ENCODE peak calls at places on chromosomes 16 and 17, in eight cellular contexts. V, B, D, R, H, P, L and Z are unnamed samples.

GRCh38 chr17:8006836-8007680 is 4.6 kb downstream of the GUCY2D start:
- DNase-seq in D (no peak), P (no peak), V (no peak), R (no peak), B (no peak), L (no peak), H (no peak), Z (no peak)

GRCh38 chr17:32191306-32191705 is 49.0 kb downstream of the RHOT1 start:
- DNase-seq in H (no peak), B (no peak), P (no peak), V (no peak), R (no peak), L (peak; percentile 74), D (no peak), Z (no peak)

GRCh38 chr16:70523013-70523620 is at the start of gene COG4:
- DNase-seq in D (peak; percentile 53), B (peak; percentile 85), H (peak; percentile 32), L (peak; percentile 95), P (peak; percentile 86), V (peak; percentile 21), R (peak; percentile 77), Z (peak; percentile 87)

GRCh38 chr16:57196276-57196675 is 10.1 kb downstream of the RSPRY1 start:
- DNase-seq in B (no peak), L (no peak), R (no peak), H (no peak), P (no peak), V (no peak), D (no peak), Z (no peak)

GRCh38 chr16:68062910-68063393 is 22.2 kb upstream of the NFATC3 start:
- DNase-seq in D (no peak), R (no peak), B (no peak), V (no peak), P (no peak), L (no peak), H (no peak), Z (no peak)

GRCh38 chr16:57000271-57001025 is 11.1 kb downstream of the NLRC5 start:
- DNase-seq in R (no peak), V (peak; percentile 77), B (peak; percentile 77), D (no peak), H (peak; percentile 85), L (peak; percentile 58), P (peak; percentile 49), Z (peak; percentile 85)

GRCh38 chr16:47136101-47136820 is 7.5 kb downstream of the NETO2 start:
- DNase-seq in P (no peak), D (peak; percentile 42), V (no peak), L (no peak), B (no peak), H (no peak), R (no peak), Z (peak; percentile 21)

GRCh38 chr17:48954300-48954755 is 9.7 kb upstream of the SNF8 start:
- DNase-seq in H (no peak), L (peak; percentile 60), V (no peak), D (no peak), B (no peak), P (no peak), R (no peak), Z (peak; percentile 77)

GRCh38 chr16:67030221-67030962 is 1.4 kb downstream of the CBFB start:
- DNase-seq in V (no peak), D (no peak), P (no peak), B (no peak), L (no peak), R (no peak), H (no peak), Z (no peak)

GRCh38 chr16:81593481-81593880 is 148.9 kb downstream of the CMIP start:
- DNase-seq in B (no peak), V (no peak), P (no peak), H (no peak), R (no peak), L (no peak), D (no peak), Z (no peak)

GRCh38 chr16:799948-800833 is at the start of gene GNG13:
- DNase-seq in R (no peak), P (no peak), H (no peak), D (no peak), L (no peak), B (no peak), V (no peak), Z (no peak)

GRCh38 chr16:17177968-17178880 is 292.5 kb downstream of the XYLT1 start:
- DNase-seq in P (no peak), H (no peak), L (no peak), V (no peak), R (no peak), D (no peak), B (no peak), Z (peak; percentile 81)

GRCh38 chr17:9576521-9577401 is at the start of gene CFAP52:
- DNase-seq in B (peak; percentile 71), L (peak; percentile 91), R (peak; percentile 62), P (peak; percentile 78), D (peak; percentile 54), H (no peak), V (no peak), Z (peak; percentile 78)

GRCh38 chr16:64153718-64154117 is 968.1 kb downstream of the CDH11 start:
- DNase-seq in D (no peak), H (no peak), V (peak; percentile 23), B (no peak), P (no peak), R (no peak), L (peak; percentile 62), Z (peak; percentile 18)

GRCh38 chr16:53780051-53780450 is 76.1 kb downstream of the FTO start:
- DNase-seq in P (peak; percentile 36), H (no peak), D (no peak), V (no peak), R (peak; percentile 75), B (no peak), L (no peak), Z (no peak)

GRCh38 chr17:27224526-27225315 is 69.2 kb upstream of the WSB1 start:
- DNase-seq in V (no peak), R (no peak), P (no peak), L (no peak), H (no peak), B (no peak), D (no peak), Z (peak; percentile 33)

GRCh38 chr17:64393000-64393402 is 2.3 kb upstream of the PECAM1 start:
- DNase-seq in V (no peak), D (no peak), L (no peak), B (no peak), P (no peak), H (no peak), R (no peak), Z (no peak)

GRCh38 chr16:50166511-50167500 is 13.7 kb downstream of the TENT4B start:
- DNase-seq in H (no peak), L (no peak), P (no peak), R (no peak), V (peak; percentile 19), D (no peak), B (no peak), Z (peak; percentile 55)

GRCh38 chr16:2962334-2963073 is 1.6 kb upstream of the KREMEN2 start:
- DNase-seq in H (no peak), P (no peak), L (no peak), R (no peak), V (no peak), D (no peak), B (no peak), Z (no peak)
- H3K4me3 ChIP-seq in H (no peak overlapping the region), P (no peak overlapping the region), L (no peak overlapping the region), R (no peak overlapping the region), V (no peak overlapping the region), D (no peak overlapping the region), B (no peak overlapping the region), Z (no peak overlapping the region)

DNA sequence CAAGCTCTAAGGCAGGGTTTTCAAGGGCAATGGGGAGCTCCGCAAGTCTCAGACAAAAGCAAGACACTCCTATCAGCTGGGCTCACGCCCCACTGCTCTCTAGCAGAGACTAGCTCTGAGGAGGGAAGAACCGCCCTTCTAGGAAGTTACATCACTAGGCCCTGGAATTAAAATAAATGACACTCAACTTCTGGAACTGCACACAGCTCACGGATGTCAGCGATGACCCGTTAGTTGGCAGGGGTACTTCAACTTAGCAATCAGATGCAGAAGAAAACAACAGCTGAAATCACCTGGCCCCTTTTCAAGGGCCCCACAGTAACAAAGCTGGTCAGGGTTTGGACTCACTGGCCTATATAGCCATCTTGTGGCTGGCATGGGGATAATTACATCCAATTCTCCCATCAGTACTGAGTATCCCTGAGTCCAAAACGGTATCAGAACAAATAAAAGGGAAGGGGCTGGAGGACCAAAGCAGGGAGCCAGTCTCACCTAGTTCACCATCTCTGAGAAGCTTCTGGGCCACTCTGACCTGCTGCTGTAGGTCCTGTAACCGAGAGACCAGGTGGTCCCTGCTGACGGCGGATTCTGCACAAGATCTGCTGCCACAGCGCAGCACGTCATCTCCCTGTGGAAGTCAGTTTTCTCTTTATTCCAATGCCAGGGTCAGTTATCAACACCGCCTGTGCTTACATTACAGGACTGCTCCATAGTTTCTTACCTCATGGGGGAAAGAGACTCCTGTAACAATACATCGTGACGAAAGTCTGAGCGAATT is 22.2 kb downstream of the SERPINF1 start:
- DNase-seq in R (peak; percentile 68), B (peak; percentile 97), P (peak; percentile 77), L (peak; percentile 82), D (peak; percentile 84), V (no peak), H (peak; percentile 70), Z (peak; percentile 94)
- H3K4me3 ChIP-seq in R (no peak overlapping the region), B (peak overlapping the region; percentile 23), P (no peak overlapping the region), L (peak overlapping the region; percentile 62), D (no peak overlapping the region), V (no peak overlapping the region), H (no peak overlapping the region), Z (no peak overlapping the region)

GRCh38 chr17:81341347-81342061 is 46.4 kb upstream of the SLC38A10 start:
- DNase-seq in H (no peak), R (no peak), P (no peak), L (no peak), V (no peak), D (no peak), B (peak; percentile 20), Z (no peak)
- H3K4me3 ChIP-seq in H (no peak overlapping the region), R (peak overlapping the region; percentile 83), P (peak overlapping the region; percentile 2), L (peak overlapping the region; percentile 88), V (no peak overlapping the region), D (peak overlapping the region; percentile 96), B (peak overlapping the region; percentile 69), Z (peak overlapping the region; percentile 95)

DNA sequence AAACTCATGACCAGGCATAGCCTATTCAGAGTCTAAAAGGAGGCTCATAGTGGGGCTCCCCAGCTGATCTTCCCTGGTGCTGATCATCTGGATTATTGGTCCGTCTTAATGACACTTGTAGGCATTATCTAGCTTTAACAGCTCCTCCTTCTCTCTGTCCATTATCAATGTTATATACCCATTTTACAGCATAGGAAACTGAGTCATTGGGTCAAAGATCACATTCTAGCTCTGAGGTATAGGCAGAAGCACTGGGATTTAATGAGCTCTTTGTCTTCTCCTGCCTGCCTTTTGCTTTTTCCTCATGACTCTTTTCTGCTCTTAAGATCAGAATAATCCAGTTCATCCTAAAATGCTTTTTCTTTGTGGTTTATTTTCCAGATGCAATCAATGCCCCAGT is 756 bp downstream of the CCL2 start:
- DNase-seq in B (no peak), R (no peak), L (no peak), H (no peak), V (no peak), P (no peak), D (no peak), Z (no peak)
- H3K4me3 ChIP-seq in B (peak overlapping the region; percentile 44), R (no peak overlapping the region), L (peak overlapping the region; percentile 85), H (peak overlapping the region; percentile 56), V (peak overlapping the region; percentile 53), P (no peak overlapping the region), D (peak overlapping the region; percentile 49), Z (peak overlapping the region; percentile 48)